ENCODE peak calls at places on chromosome 19, in nine cellular contexts. A is ascending aorta, I is fibroblast of mammary gland, K is activated B cell treated with CpG ODN at 0.5 μM for 24 hours, J is IMR-90, X is thyroid gland, U is AG04450, D is astrocyte of the spinal cord, Y is fibroblast of the aortic adventitia. M is an unnamed sample.

GRCh38 chr19:30244533-30244932 is 127.7 kb upstream of the ZNF536 start:
- DNase-seq in A (no peak), I (no peak), K (no peak), J (no peak), X (no peak), U (no peak), D (no peak), Y (no peak), M (no peak)

GRCh38 chr19:5125797-5126497 is 157.0 kb downstream of the KDM4B start:
- DNase-seq in A (no peak), I (no peak), K (no peak), J (peak; percentile 4), X (no peak), U (no peak), D (peak; percentile 13), Y (no peak), M (no peak)

GRCh38 chr19:39405930-39406655 is 554 bp upstream of the ZFP36 start:
- DNase-seq in A (no peak), I (no peak), K (peak; percentile 73), J (no peak), X (no peak), U (no peak), D (no peak), Y (no peak), M (no peak)

GRCh38 chr19:4443966-4444764 is 13.4 kb downstream of the UBXN6 start:
- DNase-seq in A (no peak), I (no peak), K (no peak), J (no peak), X (no peak), U (no peak), D (no peak), Y (no peak), M (no peak)

GRCh38 chr19:41030651-41031050 is 39.6 kb downstream of the CYP2B6 start:
- DNase-seq in A (no peak), I (no peak), K (no peak), J (no peak), X (no peak), U (no peak), D (no peak), Y (peak; percentile 3), M (no peak)

GRCh38 chr19:29845576-29846176 is 33.9 kb downstream of the CCNE1 start:
- DNase-seq in A (no peak), I (peak; percentile 54), K (no peak), J (peak; percentile 18), X (peak; percentile 31), U (no peak), D (no peak), Y (peak; percentile 27), M (no peak)

GRCh38 chr19:6033744-6034264 is 55.9 kb upstream of the RANBP3 start:
- DNase-seq in A (no peak), I (no peak), K (no peak), J (no peak), X (no peak), U (no peak), D (no peak), Y (no peak), M (no peak)

GRCh38 chr19:17404015-17404414 is 1.4 kb downstream of the BST2 start:
- DNase-seq in A (no peak), I (no peak), K (no peak), J (no peak), X (no peak), U (no peak), D (no peak), Y (no peak), M (no peak)

GRCh38 chr19:41784337-41785239 is 11.8 kb upstream of the CEACAM3 start:
- DNase-seq in A (no peak), I (no peak), K (no peak), J (no peak), X (no peak), U (no peak), D (no peak), Y (no peak), M (no peak)

GRCh38 chr19:35715981-35716734 is 1.6 kb upstream of the KMT2B start:
- DNase-seq in A (no peak), I (no peak), K (peak; percentile 28), J (peak; percentile 30), X (peak; percentile 67), U (no peak), D (no peak), Y (no peak), M (no peak)

GRCh38 chr19:50362656-50363424 is 2.6 kb downstream of the NAPSA start:
- DNase-seq in A (no peak), I (no peak), K (no peak), J (no peak), X (peak; percentile 64), U (no peak), D (no peak), Y (no peak), M (no peak)

GRCh38 chr19:40445637-40445944 is 1.5 kb upstream of the SERTAD3 start:
- DNase-seq in A (no peak), I (no peak), K (no peak), J (no peak), X (no peak), U (no peak), D (no peak), Y (no peak), M (no peak)

GRCh38 chr19:1360818-1361461 is 22.8 kb upstream of the NDUFS7 start:
- DNase-seq in A (no peak), I (peak; percentile 90), K (no peak), J (peak; percentile 79), X (no peak), U (peak; percentile 58), D (peak; percentile 79), Y (peak; percentile 85), M (no peak)
- TF ChIP-seq CTCF in A (no peak), I (no peak), K (no peak), J (no peak), X (no peak), U (no peak), D (no peak), Y (no peak), M (no peak)

GRCh38 chr19:45929247-45929646 is 14.7 kb upstream of the NANOS2 start:
- DNase-seq in A (no peak), I (no peak), K (no peak), J (no peak), X (no peak), U (no peak), D (no peak), Y (no peak), M (no peak)

GRCh38 chr19:45934551-45935230 is 20.1 kb upstream of the NANOS2 start:
- DNase-seq in A (no peak), I (no peak), K (no peak), J (no peak), X (no peak), U (no peak), D (no peak), Y (no peak), M (no peak)

GRCh38 chr19:45927565-45928261 is 13.1 kb upstream of the NANOS2 start:
- DNase-seq in A (peak; percentile 34), I (peak; percentile 80), K (peak; percentile 76), J (peak; percentile 84), X (peak; percentile 89), U (peak; percentile 60), D (peak; percentile 89), Y (peak; percentile 91), M (peak; percentile 97)

GRCh38 chr19:45933759-45934158 is 19.2 kb upstream of the NANOS2 start:
- DNase-seq in A (no peak), I (no peak), K (no peak), J (no peak), X (no peak), U (no peak), D (no peak), Y (no peak), M (no peak)

GRCh38 chr19:45931055-45931454 is 16.5 kb upstream of the NANOS2 start:
- DNase-seq in A (no peak), I (no peak), K (no peak), J (no peak), X (no peak), U (no peak), D (no peak), Y (no peak), M (no peak)
- TF ChIP-seq CTCF in A (no peak), I (no peak), K (no peak), J (no peak), X (no peak), U (no peak), D (no peak), Y (peak; percentile 23), M (no peak)

GRCh38 chr19:12864143-12864542 is 17.1 kb downstream of the DNASE2 start:
- DNase-seq in A (no peak), I (no peak), K (no peak), J (no peak), X (no peak), U (no peak), D (no peak), Y (no peak), M (no peak)

GRCh38 chr19:12856684-12857083 is 18.4 kb downstream of the MAST1 start:
- DNase-seq in A (no peak), I (no peak), K (no peak), J (no peak), X (no peak), U (no peak), D (no peak), Y (no peak), M (no peak)

GRCh38 chr19:12859546-12859945 is 21.2 kb downstream of the MAST1 start:
- DNase-seq in A (no peak), I (no peak), K (no peak), J (peak; percentile 33), X (no peak), U (no peak), D (no peak), Y (no peak), M (no peak)

GRCh38 chr19:12858041-12858928 is 20.0 kb downstream of the MAST1 start:
- DNase-seq in A (no peak), I (no peak), K (no peak), J (no peak), X (no peak), U (no peak), D (no peak), Y (no peak), M (no peak)
- TF ChIP-seq CTCF in A (no peak), I (no peak), K (no peak), J (no peak), X (no peak), U (no peak), D (no peak), Y (no peak), M (no peak)

GRCh38 chr19:31676271-31677004 is 327.2 kb upstream of the TSHZ3 start:
- DNase-seq in A (no peak), I (peak; percentile 1), K (no peak), J (no peak), X (peak; percentile 21), U (no peak), D (no peak), Y (peak; percentile 16), M (no peak)
- TF ChIP-seq CTCF in A (no peak), I (peak; percentile 22), K (no peak), J (no peak), X (peak; percentile 51), U (no peak), D (no peak), Y (peak; percentile 14), M (no peak)

GRCh38 chr19:58356236-58356970 is 3.1 kb upstream of the A1BG start:
- DNase-seq in A (no peak), I (peak; percentile 35), K (no peak), J (peak; percentile 43), X (no peak), U (no peak), D (no peak), Y (peak; percentile 10), M (no peak)
- TF ChIP-seq CTCF in A (no peak), I (no peak), K (no peak), J (no peak), X (no peak), U (no peak), D (no peak), Y (no peak), M (no peak)